ENCODE peak calls at places on chromosomes 16 and 17, in nine cellular contexts. P, O, T, M, R, S, C, X and Y are unnamed samples.

GRCh38 chr16:30929167-30929566 is 5.8 kb downstream of the FBXL19 start:
- DNase-seq in M (peak), X (no peak), C (no peak), O (no peak), R (no peak), S (no peak), T (no peak), P (no peak), Y (peak)

GRCh38 chr16:27318399-27319256 is 4.9 kb downstream of the IL4R start:
- DNase-seq in S (no peak), C (peak), T (peak), O (peak), P (peak), M (peak), X (no peak), R (peak), Y (peak)

GRCh38 chr17:6475411-6475810 is 31.2 kb downstream of the PIMREG start:
- DNase-seq in M (no peak), S (no peak), C (no peak), P (no peak), X (no peak), O (no peak), R (no peak), T (no peak), Y (no peak)

GRCh38 chr16:75494696-75495601 is at the start of gene CHST6:
- DNase-seq in M (peak), X (no peak), P (peak), C (no peak), O (no peak), T (peak), S (peak), R (no peak), Y (peak)

GRCh38 chr17:34218757-34219156 is 36.3 kb upstream of the CCL2 start:
- DNase-seq in C (no peak), X (no peak), M (no peak), S (no peak), O (no peak), T (no peak), P (no peak), R (no peak), Y (no peak)

GRCh38 chr17:70332356-70332755 is 163.0 kb downstream of the KCNJ2 start:
- DNase-seq in M (no peak), C (no peak), R (no peak), P (no peak), O (no peak), T (peak), X (no peak), S (no peak), Y (no peak)

GRCh38 chr17:70446446-70446845 is 277.1 kb downstream of the KCNJ2 start:
- DNase-seq in M (no peak), T (no peak), P (no peak), C (no peak), O (no peak), S (no peak), R (no peak), X (no peak), Y (no peak)

GRCh38 chr17:29760279-29760721 is 137.6 kb upstream of the CORO6 start:
- DNase-seq in O (peak), C (no peak), R (no peak), P (peak), T (peak), X (no peak), S (no peak), M (peak), Y (peak)

GRCh38 chr16:25012525-25012991 is 2.6 kb downstream of the ARHGAP17 start:
- DNase-seq in O (peak), P (no peak), S (no peak), C (no peak), R (no peak), T (peak), X (no peak), M (no peak), Y (peak)

GRCh38 chr17:75848523-75849303 is 4.5 kb upstream of the UNC13D start:
- DNase-seq in R (peak), X (no peak), M (peak), C (peak), P (peak), T (peak), S (peak), O (peak), Y (peak)

GRCh38 chr17:56884483-56885144 is 29.2 kb downstream of the TRIM25 start:
- DNase-seq in P (no peak), R (no peak), M (no peak), C (no peak), T (no peak), S (no peak), X (no peak), O (no peak), Y (no peak)

GRCh38 chr17:62760059-62760887 is 47.8 kb downstream of the MARCHF10 start:
- DNase-seq in S (peak), T (no peak), M (no peak), R (no peak), X (no peak), C (no peak), P (no peak), O (peak), Y (no peak)

GRCh38 chr17:78624461-78625216 is 47.4 kb upstream of the DNAH17 start:
- DNase-seq in C (no peak), R (no peak), T (no peak), M (no peak), P (no peak), S (no peak), O (no peak), X (no peak), Y (no peak)

GRCh38 chr17:78322858-78323455 is 36.9 kb downstream of the SOCS3 start:
- DNase-seq in C (peak), S (no peak), M (no peak), P (no peak), O (no peak), X (no peak), T (peak), R (peak), Y (no peak)

GRCh38 chr16:4604401-4604800 is 10.3 kb downstream of the UBALD1 start:
- DNase-seq in C (no peak), S (no peak), T (no peak), M (peak), R (no peak), O (no peak), P (no peak), X (no peak), Y (no peak)

GRCh38 chr16:48525201-48526057 is 84.6 kb downstream of the N4BP1 start:
- DNase-seq in P (no peak), S (no peak), O (no peak), R (no peak), T (no peak), C (no peak), M (no peak), X (no peak), Y (no peak)

GRCh38 chr17:46851029-46851741 is at the start of gene WNT9B:
- DNase-seq in R (no peak), T (peak), O (no peak), P (no peak), C (no peak), M (peak), X (no peak), S (peak), Y (no peak)

GRCh38 chr17:19336938-19337711 is 25.4 kb downstream of the B9D1 start:
- DNase-seq in P (no peak), X (no peak), M (no peak), S (peak), T (peak), C (peak), R (no peak), O (no peak), Y (no peak)

GRCh38 chr16:23729503-23730424 is 16.7 kb upstream of the ERN2 start:
- DNase-seq in P (no peak), X (no peak), O (peak), S (peak), C (no peak), R (no peak), T (peak), M (no peak), Y (no peak)

GRCh38 chr16:64153718-64154117 is 968.1 kb downstream of the CDH11 start:
- DNase-seq in T (no peak), P (no peak), X (no peak), S (no peak), M (no peak), C (no peak), O (peak), R (no peak), Y (no peak)

GRCh38 chr17:8126306-8127066 is 2.6 kb upstream of the HES7 start:
- DNase-seq in P (peak), C (peak), S (peak), O (peak), R (peak), X (no peak), T (peak), M (peak), Y (peak)

GRCh38 chr17:65985571-65985970 is 206.4 kb downstream of the CEP112 start:
- DNase-seq in X (no peak), C (no peak), T (no peak), R (no peak), S (no peak), P (no peak), M (no peak), O (no peak), Y (no peak)

GRCh38 chr16:25713785-25714570 is 22.2 kb downstream of the HS3ST4 start:
- DNase-seq in X (no peak), S (no peak), T (no peak), R (no peak), P (no peak), O (no peak), C (no peak), M (no peak), Y (no peak)

GRCh38 chr16:1331712-1332617 is 1.5 kb upstream of the BAIAP3 start:
- DNase-seq in P (peak), T (peak), X (no peak), O (no peak), M (peak), R (peak), S (peak), C (peak), Y (peak)

GRCh38 chr17:4162366-4162765 is 19.4 kb downstream of the CYB5D2 start:
- DNase-seq in C (no peak), X (no peak), T (no peak), S (no peak), O (no peak), R (no peak), M (no peak), P (no peak), Y (no peak)

GRCh38 chr17:4160294-4160859 is 17.4 kb downstream of the CYB5D2 start:
- DNase-seq in S (no peak), R (no peak), X (no peak), P (no peak), O (no peak), C (no peak), M (no peak), T (no peak), Y (no peak)

GRCh38 chr17:4159761-4160160 is 16.8 kb downstream of the CYB5D2 start:
- DNase-seq in R (no peak), S (no peak), P (no peak), X (no peak), C (no peak), O (no peak), T (no peak), M (no peak), Y (no peak)

GRCh38 chr17:4161560-4162221 is 18.7 kb downstream of the CYB5D2 start:
- DNase-seq in C (no peak), M (no peak), X (no peak), T (no peak), S (no peak), R (no peak), O (no peak), P (no peak), Y (no peak)

DNA sequence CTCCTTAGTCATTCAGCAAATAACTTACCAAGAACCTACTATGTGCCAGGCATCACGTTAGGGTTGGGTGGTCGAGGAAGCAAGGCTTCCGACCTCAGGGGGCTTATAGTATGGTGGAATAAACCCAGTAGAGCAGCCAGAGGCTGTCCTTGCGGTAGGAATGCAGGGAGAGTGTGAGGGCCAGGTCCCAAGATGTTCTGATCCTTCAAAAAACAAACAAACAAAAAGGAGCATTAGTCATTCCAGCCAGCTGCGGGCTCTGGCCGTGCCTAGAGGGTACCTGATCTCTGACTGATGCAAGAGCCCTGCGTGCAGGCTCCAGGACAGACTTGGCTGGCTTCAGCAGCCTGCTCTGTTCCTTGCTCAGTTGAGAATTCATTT is 18.2 kb downstream of the CYB5D2 start:
- DNase-seq in S (peak), R (peak), C (no peak), X (peak), T (no peak), M (no peak), O (peak), P (no peak), Y (no peak)
- TF ChIP-seq CTCF in S (no peak), R (peak), C (no peak), X (peak), T (no peak), M (no peak), O (peak), P (no peak), Y (no peak)

GRCh38 chr16:28823719-28824547 is 1.1 kb downstream of the ATXN2L start:
- DNase-seq in M (peak), R (peak), O (peak), P (peak), X (peak), S (peak), T (peak), C (peak), Y (peak)

GRCh38 chr16:28823291-28823718 is 506 bp downstream of the ATXN2L start:
- DNase-seq in P (no peak), O (no peak), T (no peak), X (no peak), C (no peak), M (no peak), R (peak), S (no peak), Y (no peak)

GRCh38 chr16:28824548-28824973 is 1.8 kb downstream of the ATXN2L start:
- DNase-seq in M (no peak), S (no peak), P (no peak), C (no peak), O (no peak), R (no peak), X (no peak), T (no peak), Y (no peak)

GRCh38 chr16:28821874-28822519 is 802 bp upstream of the ATXN2L start:
- DNase-seq in O (no peak), T (no peak), M (no peak), S (no peak), X (no peak), C (no peak), R (no peak), P (no peak), Y (no peak)

GRCh38 chr16:28822520-28823290 is at the start of gene ATXN2L:
- DNase-seq in O (peak), T (peak), M (peak), C (peak), X (peak), R (peak), S (peak), P (peak), Y (peak)
- TF ChIP-seq CTCF in O (no peak), T (peak), M (no peak), C (no peak), X (peak), R (no peak), S (no peak), P (no peak), Y (no peak)

GRCh38 chr17:4366312-4367063 is at the start of gene UBE2G1:
- DNase-seq in C (peak), P (peak), X (peak), T (peak), S (peak), R (peak), M (peak), O (peak), Y (peak)
- TF ChIP-seq CTCF in C (peak), P (peak), X (no peak), T (no peak), S (peak), R (peak), M (no peak), O (peak), Y (peak)

GRCh38 chr17:41324180-41325075 is 8.9 kb upstream of the KRTAP17-1 start:
- DNase-seq in M (no peak), X (no peak), P (no peak), O (peak), C (no peak), R (no peak), T (peak), S (peak), Y (peak)
- TF ChIP-seq CTCF in M (no peak), X (no peak), P (no peak), O (peak), C (no peak), R (no peak), T (peak), S (peak), Y (peak)

GRCh38 chr17:74354123-74354522 is 7.5 kb downstream of the BTBD17 start:
- DNase-seq in P (peak), S (peak), M (peak), R (no peak), O (peak), T (peak), C (no peak), X (no peak), Y (peak)
- TF ChIP-seq CTCF in P (peak), S (peak), M (peak), R (peak), O (peak), T (peak), C (no peak), X (no peak), Y (peak)